ENCODE peak calls at places on chromosomes 1 and 21, in eight cellular contexts. One of them, this sample, is unnamed.
A peak's percentile ranks its signal among the peaks of the same experiment; 100 is the strongest.

GRCh38 chr1:15847893-15848142 is 311 bp downstream of the SPEN start:
- DNase-seq in fibroblast of lung: no peak
- DNase-seq in Calu3: no peak
- DNase-seq in lower lobe of right lung: no peak
- DNase-seq in GM12864: no peak
- DNase-seq in WTC11: no peak
- DNase-seq in upper lobe of right lung: no peak
- DNase-seq in fibroblast of the aortic adventitia: no peak
- DNase-seq in this sample: no peak

GRCh38 chr1:226624526-226624925 is 76.0 kb downstream of the STUM start:
- DNase-seq in fibroblast of lung: peak; percentile 15
- DNase-seq in Calu3: no peak
- DNase-seq in lower lobe of right lung: peak; percentile 35
- DNase-seq in GM12864: no peak
- DNase-seq in WTC11: no peak
- DNase-seq in upper lobe of right lung: no peak
- DNase-seq in fibroblast of the aortic adventitia: no peak
- DNase-seq in this sample: no peak

GRCh38 chr1:20711285-20712209 is 6.3 kb downstream of the KIF17 start:
- DNase-seq in fibroblast of lung: no peak
- DNase-seq in Calu3: no peak
- DNase-seq in lower lobe of right lung: no peak
- DNase-seq in GM12864: no peak
- DNase-seq in WTC11: peak; percentile 36
- DNase-seq in upper lobe of right lung: no peak
- DNase-seq in fibroblast of the aortic adventitia: no peak
- DNase-seq in this sample: no peak

GRCh38 chr1:170407601-170408000 is 124.4 kb upstream of the GORAB start:
- DNase-seq in fibroblast of lung: peak; percentile 66
- DNase-seq in Calu3: no peak
- DNase-seq in lower lobe of right lung: no peak
- DNase-seq in GM12864: no peak
- DNase-seq in WTC11: no peak
- DNase-seq in upper lobe of right lung: no peak
- DNase-seq in fibroblast of the aortic adventitia: peak; percentile 35
- DNase-seq in this sample: no peak

GRCh38 chr1:38013027-38013588 is 574 bp downstream of the UTP11 start:
- DNase-seq in fibroblast of lung: peak; percentile 80
- DNase-seq in Calu3: peak; percentile 23
- DNase-seq in lower lobe of right lung: peak; percentile 43
- DNase-seq in GM12864: no peak
- DNase-seq in WTC11: no peak
- DNase-seq in upper lobe of right lung: no peak
- DNase-seq in fibroblast of the aortic adventitia: peak; percentile 61
- DNase-seq in this sample: peak; percentile 40

GRCh38 chr1:240030236-240030635 is 61.4 kb upstream of the FMN2 start:
- DNase-seq in fibroblast of lung: no peak
- DNase-seq in Calu3: no peak
- DNase-seq in lower lobe of right lung: no peak
- DNase-seq in GM12864: no peak
- DNase-seq in WTC11: no peak
- DNase-seq in upper lobe of right lung: no peak
- DNase-seq in fibroblast of the aortic adventitia: peak; percentile 17
- DNase-seq in this sample: no peak

GRCh38 chr1:53869454-53870117 is 20.0 kb downstream of the YIPF1 start:
- DNase-seq in fibroblast of lung: no peak
- DNase-seq in Calu3: no peak
- DNase-seq in lower lobe of right lung: no peak
- DNase-seq in GM12864: peak; percentile 26
- DNase-seq in WTC11: no peak
- DNase-seq in upper lobe of right lung: no peak
- DNase-seq in fibroblast of the aortic adventitia: no peak
- DNase-seq in this sample: no peak

GRCh38 chr1:187185389-187185788 is 356.6 kb downstream of the PLA2G4A start:
- DNase-seq in fibroblast of lung: no peak
- DNase-seq in Calu3: no peak
- DNase-seq in lower lobe of right lung: no peak
- DNase-seq in GM12864: no peak
- DNase-seq in WTC11: no peak
- DNase-seq in upper lobe of right lung: no peak
- DNase-seq in fibroblast of the aortic adventitia: no peak
- DNase-seq in this sample: no peak

GRCh38 chr1:170162385-170163226 is 16.8 kb downstream of the NTMT2 start:
- DNase-seq in fibroblast of lung: peak; percentile 83
- DNase-seq in Calu3: no peak
- DNase-seq in lower lobe of right lung: no peak
- DNase-seq in GM12864: no peak
- DNase-seq in WTC11: peak; percentile 11
- DNase-seq in upper lobe of right lung: no peak
- DNase-seq in fibroblast of the aortic adventitia: peak; percentile 93
- DNase-seq in this sample: peak; percentile 60

GRCh38 chr1:210332233-210332632 is 3.5 kb downstream of the HHAT start:
- DNase-seq in fibroblast of lung: no peak
- DNase-seq in Calu3: no peak
- DNase-seq in lower lobe of right lung: no peak
- DNase-seq in GM12864: no peak
- DNase-seq in WTC11: no peak
- DNase-seq in upper lobe of right lung: no peak
- DNase-seq in fibroblast of the aortic adventitia: no peak
- DNase-seq in this sample: no peak

GRCh38 chr1:216222302-216222701 is 200.9 kb downstream of the USH2A start:
- DNase-seq in fibroblast of lung: no peak
- DNase-seq in Calu3: no peak
- DNase-seq in lower lobe of right lung: no peak
- DNase-seq in GM12864: no peak
- DNase-seq in WTC11: no peak
- DNase-seq in upper lobe of right lung: no peak
- DNase-seq in fibroblast of the aortic adventitia: no peak
- DNase-seq in this sample: no peak

GRCh38 chr1:216223521-216223920 is 199.7 kb downstream of the USH2A start:
- DNase-seq in fibroblast of lung: peak; percentile 30
- DNase-seq in Calu3: no peak
- DNase-seq in lower lobe of right lung: no peak
- DNase-seq in GM12864: no peak
- DNase-seq in WTC11: no peak
- DNase-seq in upper lobe of right lung: no peak
- DNase-seq in fibroblast of the aortic adventitia: no peak
- DNase-seq in this sample: no peak

GRCh38 chr1:216224233-216224632 is 199.0 kb downstream of the USH2A start:
- DNase-seq in fibroblast of lung: no peak
- DNase-seq in Calu3: no peak
- DNase-seq in lower lobe of right lung: no peak
- DNase-seq in GM12864: no peak
- DNase-seq in WTC11: no peak
- DNase-seq in upper lobe of right lung: no peak
- DNase-seq in fibroblast of the aortic adventitia: no peak
- DNase-seq in this sample: no peak

GRCh38 chr1:216216304-216216703 is 206.9 kb downstream of the USH2A start:
- DNase-seq in fibroblast of lung: no peak
- DNase-seq in Calu3: no peak
- DNase-seq in lower lobe of right lung: no peak
- DNase-seq in GM12864: no peak
- DNase-seq in WTC11: no peak
- DNase-seq in upper lobe of right lung: no peak
- DNase-seq in fibroblast of the aortic adventitia: no peak
- DNase-seq in this sample: no peak

DNA sequence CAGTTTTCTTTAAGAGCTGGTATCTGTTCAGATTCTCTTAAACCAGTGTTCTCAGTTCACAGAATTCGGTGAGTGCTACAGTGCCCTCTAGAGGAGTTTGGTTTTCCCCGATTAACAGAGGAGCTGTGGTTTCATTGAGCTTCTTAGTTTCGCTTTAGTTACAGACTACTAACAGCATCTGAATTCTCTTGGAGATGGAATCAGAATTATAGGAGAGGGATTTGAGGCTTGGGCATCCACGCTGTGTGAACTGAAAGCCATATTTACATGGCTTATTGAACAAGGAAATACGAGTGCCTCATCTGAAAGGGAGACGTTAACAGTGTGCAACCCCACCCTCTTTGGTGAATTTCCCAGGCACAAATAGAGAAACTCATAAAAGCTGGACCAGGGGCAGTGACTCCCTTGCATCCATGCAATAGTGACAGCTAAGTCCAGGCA is 202.0 kb downstream of the USH2A start:
- DNase-seq in fibroblast of lung: peak; percentile 88
- DNase-seq in Calu3: peak; percentile 71
- DNase-seq in lower lobe of right lung: no peak
- DNase-seq in GM12864: peak; percentile 18
- DNase-seq in WTC11: peak; percentile 41
- DNase-seq in upper lobe of right lung: no peak
- DNase-seq in fibroblast of the aortic adventitia: peak; percentile 78
- DNase-seq in this sample: peak; percentile 56
- TF ChIP-seq CTCF in fibroblast of lung: peak; percentile 86
- TF ChIP-seq CTCF in Calu3: peak; percentile 67
- TF ChIP-seq CTCF in lower lobe of right lung: peak; percentile 61
- TF ChIP-seq CTCF in GM12864: peak; percentile 69
- TF ChIP-seq CTCF in WTC11: no peak
- TF ChIP-seq CTCF in upper lobe of right lung: peak; percentile 68
- TF ChIP-seq CTCF in fibroblast of the aortic adventitia: peak; percentile 83
- TF ChIP-seq CTCF in this sample: peak; percentile 84

GRCh38 chr21:37658994-37659458 is 257.2 kb downstream of the KCNJ6 start:
- DNase-seq in fibroblast of lung: peak; percentile 75
- DNase-seq in Calu3: no peak
- DNase-seq in lower lobe of right lung: no peak
- DNase-seq in GM12864: no peak
- DNase-seq in WTC11: no peak
- DNase-seq in upper lobe of right lung: no peak
- DNase-seq in fibroblast of the aortic adventitia: peak; percentile 83
- DNase-seq in this sample: no peak
- TF ChIP-seq CTCF in fibroblast of lung: peak; percentile 29
- TF ChIP-seq CTCF in Calu3: no peak
- TF ChIP-seq CTCF in lower lobe of right lung: peak; percentile 16
- TF ChIP-seq CTCF in GM12864: no peak
- TF ChIP-seq CTCF in WTC11: no peak
- TF ChIP-seq CTCF in upper lobe of right lung: peak; percentile 28
- TF ChIP-seq CTCF in fibroblast of the aortic adventitia: peak; percentile 53
- TF ChIP-seq CTCF in this sample: peak; percentile 15

DNA sequence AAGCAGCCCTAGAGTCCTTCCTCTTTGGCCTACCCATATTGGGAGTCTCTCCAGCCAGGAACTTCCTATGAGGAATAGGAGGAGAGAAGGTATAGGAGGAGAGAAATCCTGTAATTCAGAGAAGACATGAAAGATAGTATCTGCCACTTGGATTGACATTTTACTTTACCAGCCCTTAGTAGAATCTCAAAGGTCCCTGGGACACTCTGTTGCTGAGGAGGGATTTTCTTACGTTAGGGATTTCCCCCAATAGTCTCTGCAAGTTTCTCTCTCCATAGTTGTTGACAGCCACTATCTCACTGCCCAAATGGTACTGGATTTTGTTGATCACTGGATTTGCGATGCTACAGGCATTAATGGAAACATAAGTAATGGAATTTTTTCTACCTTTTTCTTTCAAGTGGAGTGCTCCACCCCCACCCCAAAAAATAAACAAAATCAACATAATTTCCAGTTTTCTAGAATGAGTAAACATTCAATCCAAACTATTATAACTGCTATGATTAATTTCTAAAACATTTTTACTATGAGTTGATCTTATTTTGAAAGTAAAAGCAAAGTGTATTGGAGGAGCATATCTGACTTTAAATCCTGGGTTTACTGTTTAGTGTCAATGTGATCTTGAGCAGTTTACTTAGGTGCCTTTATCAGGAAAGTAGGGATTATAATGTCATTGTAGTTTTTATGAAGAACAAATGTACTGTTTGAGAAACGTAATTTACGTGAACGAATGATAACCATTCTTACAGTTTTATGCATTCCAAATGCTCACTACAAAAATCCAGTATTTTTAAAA is 93.3 kb upstream of the TNFSF4 start:
- DNase-seq in fibroblast of lung: no peak
- DNase-seq in Calu3: no peak
- DNase-seq in lower lobe of right lung: no peak
- DNase-seq in GM12864: no peak
- DNase-seq in WTC11: no peak
- DNase-seq in upper lobe of right lung: no peak
- DNase-seq in fibroblast of the aortic adventitia: no peak
- DNase-seq in this sample: no peak
- TF ChIP-seq CTCF in fibroblast of lung: no peak
- TF ChIP-seq CTCF in Calu3: no peak
- TF ChIP-seq CTCF in lower lobe of right lung: no peak
- TF ChIP-seq CTCF in GM12864: no peak
- TF ChIP-seq CTCF in WTC11: no peak
- TF ChIP-seq CTCF in upper lobe of right lung: no peak
- TF ChIP-seq CTCF in fibroblast of the aortic adventitia: no peak
- TF ChIP-seq CTCF in this sample: no peak

GRCh38 chr1:228339059-228339704 is 67.5 kb downstream of the TRIM11 start:
- DNase-seq in fibroblast of lung: no peak
- DNase-seq in Calu3: peak; percentile 0
- DNase-seq in lower lobe of right lung: peak; percentile 10
- DNase-seq in GM12864: no peak
- DNase-seq in WTC11: no peak
- DNase-seq in upper lobe of right lung: no peak
- DNase-seq in fibroblast of the aortic adventitia: no peak
- DNase-seq in this sample: no peak

GRCh38 chr1:228339766-228340685 is 66.6 kb downstream of the TRIM11 start:
- DNase-seq in fibroblast of lung: no peak
- DNase-seq in Calu3: peak; percentile 0
- DNase-seq in lower lobe of right lung: peak; percentile 35
- DNase-seq in GM12864: no peak
- DNase-seq in WTC11: peak; percentile 8
- DNase-seq in upper lobe of right lung: peak; percentile 56
- DNase-seq in fibroblast of the aortic adventitia: no peak
- DNase-seq in this sample: no peak

GRCh38 chr1:228341814-228342626 is 64.6 kb downstream of the TRIM11 start:
- DNase-seq in fibroblast of lung: no peak
- DNase-seq in Calu3: peak; percentile 0
- DNase-seq in lower lobe of right lung: peak; percentile 32
- DNase-seq in GM12864: no peak
- DNase-seq in WTC11: no peak
- DNase-seq in upper lobe of right lung: no peak
- DNase-seq in fibroblast of the aortic adventitia: no peak
- DNase-seq in this sample: no peak

GRCh38 chr1:228341450-228341813 is 65.2 kb downstream of the TRIM11 start:
- DNase-seq in fibroblast of lung: no peak
- DNase-seq in Calu3: no peak
- DNase-seq in lower lobe of right lung: peak; percentile 25
- DNase-seq in GM12864: no peak
- DNase-seq in WTC11: no peak
- DNase-seq in upper lobe of right lung: no peak
- DNase-seq in fibroblast of the aortic adventitia: no peak
- DNase-seq in this sample: no peak

DNA sequence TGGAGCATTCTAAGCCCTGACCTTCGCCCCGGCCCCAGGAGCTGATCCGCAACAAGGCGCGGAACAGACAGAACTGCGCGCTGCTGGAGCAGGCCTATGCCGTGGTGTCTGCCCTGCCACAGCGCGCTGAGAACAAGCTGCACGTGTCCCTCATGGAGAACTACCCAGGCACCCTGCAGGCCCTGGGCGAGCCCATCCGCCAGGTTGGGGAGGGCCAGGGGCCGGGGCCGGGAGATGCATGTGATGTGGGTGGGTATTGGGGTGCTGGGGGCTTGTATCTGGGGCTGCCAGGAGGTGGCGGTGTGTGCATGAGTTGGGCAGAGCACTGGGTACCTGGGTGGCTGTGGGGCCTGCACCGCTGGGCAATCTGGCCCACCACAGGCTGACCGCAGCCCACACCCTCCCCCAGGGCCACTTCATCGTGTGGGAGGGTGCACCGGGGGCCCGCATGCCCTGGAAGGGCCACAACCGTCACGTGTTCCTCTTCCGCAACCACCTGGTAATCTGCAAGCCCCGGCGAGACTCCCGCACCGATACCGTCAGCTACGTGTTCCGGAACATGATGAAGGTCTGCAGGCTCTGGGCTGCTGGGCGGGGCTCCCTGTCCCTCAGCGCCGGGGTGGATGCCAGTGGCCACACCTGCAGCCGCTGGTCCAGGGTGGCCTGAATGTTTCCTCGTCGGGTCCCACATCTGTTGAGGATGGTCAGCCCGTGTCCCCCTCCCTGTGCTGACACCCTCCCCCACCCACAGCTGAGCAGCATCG is 65.8 kb downstream of the TRIM11 start:
- DNase-seq in fibroblast of lung: peak; percentile 3
- DNase-seq in Calu3: peak; percentile 73
- DNase-seq in lower lobe of right lung: peak; percentile 41
- DNase-seq in GM12864: no peak
- DNase-seq in WTC11: peak; percentile 67
- DNase-seq in upper lobe of right lung: no peak
- DNase-seq in fibroblast of the aortic adventitia: no peak
- DNase-seq in this sample: no peak
- TF ChIP-seq CTCF in fibroblast of lung: peak; percentile 25
- TF ChIP-seq CTCF in Calu3: peak; percentile 83
- TF ChIP-seq CTCF in lower lobe of right lung: peak; percentile 17
- TF ChIP-seq CTCF in GM12864: peak; percentile 31
- TF ChIP-seq CTCF in WTC11: peak; percentile 36
- TF ChIP-seq CTCF in upper lobe of right lung: peak; percentile 18
- TF ChIP-seq CTCF in fibroblast of the aortic adventitia: peak; percentile 23
- TF ChIP-seq CTCF in this sample: peak; percentile 24

This sample was measured in AG09319.